ENCODE peak calls at places on chromosomes 11 and 22, in eight cellular contexts. R is AG08395; O is activated CD8-positive, alpha-beta memory T cell treated with anti-CD3 and anti-CD28 coated beads for 48 hours; B is stimulated activated CD4-positive, alpha-beta T cell treated with anti-CD3 and anti-CD28 coated beads, Interleukin-1b, Interleukin-23, amount 100 ng/mL, for 1 hour; G is C1 segment of cervical spinal cord; K is activated gamma-delta T cell treated with Interleukin-2 at 50 U/mL for 16 hours; P is CD8-positive, alpha-beta memory T cell; D is mesothelial cell of epicardium. M is an unnamed sample.

GRCh38 chr11:101096036-101096704 is 33.4 kb downstream of the PGR start:
- DNase-seq in R (no peak), O (no peak), B (no peak), G (peak), K (no peak), P (no peak), D (no peak), M (no peak)

GRCh38 chr22:19172213-19173046 is 6.1 kb downstream of the SLC25A1 start:
- DNase-seq in R (no peak), O (no peak), B (no peak), G (no peak), K (no peak), P (no peak), D (no peak), M (no peak)

GRCh38 chr11:132734217-132734616 is 798.1 kb downstream of the OPCML start:
- DNase-seq in R (peak), O (no peak), B (no peak), G (no peak), K (no peak), P (no peak), D (no peak), M (no peak)

GRCh38 chr11:61594907-61595257 is 14.0 kb upstream of the SYT7 start:
- DNase-seq in R (no peak), O (no peak), B (no peak), G (no peak), K (no peak), P (no peak), D (no peak), M (no peak)

GRCh38 chr11:45673441-45673840 is 8.0 kb upstream of the CHST1 start:
- DNase-seq in R (no peak), O (no peak), B (no peak), G (no peak), K (no peak), P (no peak), D (no peak), M (no peak)

GRCh38 chr11:35248558-35249323 is 109.8 kb downstream of the CD44 start:
- DNase-seq in R (no peak), O (no peak), B (no peak), G (no peak), K (no peak), P (no peak), D (no peak), M (no peak)

GRCh38 chr22:20524004-20524481 is 16.6 kb downstream of the MED15 start:
- DNase-seq in R (no peak), O (no peak), B (no peak), G (no peak), K (peak), P (no peak), D (no peak), M (no peak)

GRCh38 chr11:116432301-116432700 is 340.5 kb downstream of the BUD13 start:
- DNase-seq in R (no peak), O (no peak), B (no peak), G (no peak), K (no peak), P (no peak), D (no peak), M (no peak)

GRCh38 chr11:8839957-8840945 is 70.7 kb upstream of the AKIP1 start:
- DNase-seq in R (no peak), O (no peak), B (no peak), G (peak), K (no peak), P (no peak), D (no peak), M (peak)

GRCh38 chr11:58289266-58289665 is 21.2 kb upstream of the OR10W1 start:
- DNase-seq in R (no peak), O (no peak), B (no peak), G (no peak), K (no peak), P (no peak), D (no peak), M (no peak)

M was measured in small intestine.